ENCODE peak calls at places on chromosomes 5 and 9, in eight cellular contexts. N, I, E, X, G, K, W and D are unnamed samples.

GRCh38 chr9:134185536-134186011 is 21.2 kb upstream of the RNU6ATAC start:
- DNase-seq in N (no peak), I (no peak), E (no peak), X (no peak), G (peak), K (no peak), W (peak), D (no peak)

GRCh38 chr5:181047921-181048320 is 7.9 kb downstream of the BTNL9 start:
- DNase-seq in N (no peak), I (no peak), E (peak), X (no peak), G (no peak), K (no peak), W (no peak), D (no peak)

GRCh38 chr5:173925449-173926071 is 37.4 kb downstream of the CPEB4 start:
- DNase-seq in N (no peak), I (peak), E (no peak), X (peak), G (no peak), K (no peak), W (peak), D (peak)

GRCh38 chr5:59786271-59786805 is 107.2 kb downstream of the PDE4D start:
- DNase-seq in N (no peak), I (peak), E (no peak), X (peak), G (no peak), K (no peak), W (no peak), D (no peak)

GRCh38 chr5:10635257-10635860 is 71.5 kb downstream of the ANKRD33B start:
- DNase-seq in N (no peak), I (peak), E (no peak), X (peak), G (no peak), K (peak), W (no peak), D (no peak)

GRCh38 chr5:53424691-53425597 is 55.5 kb upstream of the FST start:
- DNase-seq in N (no peak), I (peak), E (no peak), X (no peak), G (no peak), K (no peak), W (no peak), D (no peak)

GRCh38 chr5:175129619-175130018 is 314.4 kb downstream of the DRD1 start:
- DNase-seq in N (no peak), I (no peak), E (no peak), X (no peak), G (no peak), K (no peak), W (no peak), D (no peak)

GRCh38 chr9:19149230-19149629 is 21.9 kb upstream of the PLIN2 start:
- DNase-seq in N (no peak), I (no peak), E (no peak), X (no peak), G (no peak), K (no peak), W (no peak), D (no peak)

GRCh38 chr9:121447341-121447834 is 52.3 kb downstream of the GGTA1 start:
- DNase-seq in N (no peak), I (peak), E (no peak), X (peak), G (no peak), K (no peak), W (no peak), D (no peak)

GRCh38 chr5:94779684-94780083 is 161.2 kb downstream of the SLF1 start:
- DNase-seq in N (no peak), I (no peak), E (no peak), X (no peak), G (no peak), K (no peak), W (no peak), D (no peak)

GRCh38 chr5:589588-589987 is 22.6 kb upstream of the CEP72 start:
- DNase-seq in N (no peak), I (no peak), E (peak), X (no peak), G (no peak), K (no peak), W (no peak), D (no peak)

GRCh38 chr9:122904823-122905710 is at the start of gene RC3H2:
- DNase-seq in N (peak), I (peak), E (peak), X (peak), G (peak), K (peak), W (peak), D (peak)

GRCh38 chr5:22892441-22892840 is 39.3 kb upstream of the CDH12 start:
- DNase-seq in N (no peak), I (no peak), E (no peak), X (no peak), G (no peak), K (no peak), W (no peak), D (no peak)

GRCh38 chr5:73851782-73852181 is 225.8 kb downstream of the ARHGEF28 start:
- DNase-seq in N (no peak), I (no peak), E (no peak), X (no peak), G (no peak), K (no peak), W (no peak), D (no peak)

GRCh38 chr5:37979559-37979958 is 139.7 kb upstream of the GDNF start:
- DNase-seq in N (no peak), I (no peak), E (no peak), X (no peak), G (no peak), K (no peak), W (no peak), D (no peak)

GRCh38 chr5:137954131-137954879 is 65.0 kb downstream of the PKD2L2 start:
- DNase-seq in N (no peak), I (peak), E (no peak), X (peak), G (no peak), K (peak), W (peak), D (no peak)

GRCh38 chr9:135479469-135480052 is at the start of gene PPP1R26:
- DNase-seq in N (no peak), I (no peak), E (no peak), X (no peak), G (peak), K (no peak), W (peak), D (peak)

GRCh38 chr9:109082091-109082620 is 37.6 kb downstream of the TMEM245 start:
- DNase-seq in N (no peak), I (no peak), E (no peak), X (no peak), G (no peak), K (no peak), W (no peak), D (no peak)

GRCh38 chr9:2666569-2666968 is 45.0 kb downstream of the VLDLR start:
- DNase-seq in N (no peak), I (no peak), E (no peak), X (no peak), G (no peak), K (no peak), W (no peak), D (no peak)

GRCh38 chr9:131503626-131504465 is 1.1 kb downstream of the POMT1 start:
- DNase-seq in N (no peak), I (peak), E (no peak), X (no peak), G (no peak), K (no peak), W (no peak), D (no peak)

GRCh38 chr5:16615737-16616535 is 861 bp downstream of the RETREG1 start:
- DNase-seq in N (no peak), I (no peak), E (no peak), X (no peak), G (no peak), K (no peak), W (no peak), D (no peak)

GRCh38 chr5:55903121-55903701 is 52.1 kb downstream of the IL31RA start:
- DNase-seq in N (peak), I (no peak), E (no peak), X (peak), G (no peak), K (no peak), W (peak), D (peak)